ENCODE peak calls at places on chromosomes 6 and 20, in four cellular contexts. O, G, N and M are unnamed samples.

GRCh38 chr6:73299171-73300073 is 36.4 kb upstream of the KHDC1 start:
- DNase-seq in O (no peak), G (peak; percentile 52), N (no peak), M (no peak)

GRCh38 chr20:41011551-41012067 is 17.0 kb upstream of the TOP1 start:
- DNase-seq in O (no peak), G (no peak), N (no peak), M (no peak)

GRCh38 chr6:34273242-34273805 is 24.5 kb upstream of the SMIM29 start:
- DNase-seq in O (peak; percentile 55), G (peak; percentile 71), N (no peak), M (peak; percentile 4)

GRCh38 chr6:144150673-144151009 is 324 bp downstream of the STX11 start:
- DNase-seq in O (peak; percentile 58), G (no peak), N (no peak), M (peak; percentile 25)

GRCh38 chr6:53033764-53034163 is 31.4 kb upstream of the FBXO9 start:
- DNase-seq in O (no peak), G (no peak), N (no peak), M (peak; percentile 61)

GRCh38 chr6:3742426-3743344 is 8.8 kb downstream of the PXDC1 start:
- DNase-seq in O (peak; percentile 86), G (peak; percentile 89), N (peak; percentile 93), M (peak; percentile 52)

GRCh38 chr6:52724041-52724405 is 39.3 kb downstream of the GSTA2 start:
- DNase-seq in O (no peak), G (peak; percentile 52), N (no peak), M (peak; percentile 91)

GRCh38 chr6:34919651-34920050 is 30.6 kb downstream of the ANKS1A start:
- DNase-seq in O (no peak), G (no peak), N (no peak), M (peak; percentile 74)

GRCh38 chr20:8079976-8080375 is 52.1 kb upstream of the PLCB1 start:
- DNase-seq in O (no peak), G (no peak), N (no peak), M (no peak)

GRCh38 chr6:137699036-137699683 is 167.9 kb upstream of the TNFAIP3 start:
- DNase-seq in O (no peak), G (peak; percentile 69), N (no peak), M (peak; percentile 23)

GRCh38 chr20:2750343-2751251 is 49.8 kb downstream of the CPXM1 start:
- DNase-seq in O (no peak), G (peak; percentile 72), N (peak; percentile 53), M (no peak)

GRCh38 chr6:165096209-165096608 is 213.2 kb downstream of the C6orf118 start:
- DNase-seq in O (no peak), G (no peak), N (no peak), M (no peak)

GRCh38 chr6:140174509-140174908 is 800.1 kb upstream of the CITED2 start:
- DNase-seq in O (no peak), G (no peak), N (no peak), M (peak; percentile 40)

GRCh38 chr20:4691753-4692152 is 30.0 kb upstream of the PRND start:
- DNase-seq in O (no peak), G (no peak), N (no peak), M (no peak)

GRCh38 chr6:38713812-38714211 is 1.3 kb upstream of the DNAH8 start:
- DNase-seq in O (no peak), G (no peak), N (peak; percentile 24), M (peak; percentile 77)

GRCh38 chr20:6173481-6173880 is 50.7 kb upstream of the FERMT1 start:
- DNase-seq in O (no peak), G (no peak), N (no peak), M (no peak)

GRCh38 chr20:6164421-6165341 is 41.9 kb upstream of the FERMT1 start:
- DNase-seq in O (peak; percentile 50), G (no peak), N (no peak), M (no peak)

GRCh38 chr20:6169251-6169650 is 46.4 kb upstream of the FERMT1 start:
- DNase-seq in O (no peak), G (no peak), N (no peak), M (no peak)
- H3K27me3 ChIP-seq in O (no peaks in the 10 kb centered on the region), G (no peaks in the 10 kb centered on the region), N (no peaks in the 10 kb centered on the region), M (no peaks in the 10 kb centered on the region)

GRCh38 chr6:107496041-107496440 is 6.1 kb downstream of the SOBP start:
- DNase-seq in O (no peak), G (no peak), N (no peak), M (no peak)
- H3K27me3 ChIP-seq in O (no peaks in the 10 kb centered on the region), G (no peaks in the 10 kb centered on the region), N (peaks cover 12% of the 10 kb centered on the region), M (no peaks in the 10 kb centered on the region)

GRCh38 chr20:62733891-62734290 is 25.3 kb downstream of the NTSR1 start:
- DNase-seq in O (no peak), G (peak; percentile 29), N (no peak), M (no peak)

GRCh38 chr20:62732356-62732755 is 23.7 kb downstream of the NTSR1 start:
- DNase-seq in O (no peak), G (no peak), N (no peak), M (no peak)

GRCh38 chr20:62734336-62734735 is 25.7 kb downstream of the NTSR1 start:
- DNase-seq in O (no peak), G (no peak), N (no peak), M (no peak)

GRCh38 chr20:62732766-62733165 is 24.1 kb downstream of the NTSR1 start:
- DNase-seq in O (no peak), G (no peak), N (no peak), M (no peak)

DNA sequence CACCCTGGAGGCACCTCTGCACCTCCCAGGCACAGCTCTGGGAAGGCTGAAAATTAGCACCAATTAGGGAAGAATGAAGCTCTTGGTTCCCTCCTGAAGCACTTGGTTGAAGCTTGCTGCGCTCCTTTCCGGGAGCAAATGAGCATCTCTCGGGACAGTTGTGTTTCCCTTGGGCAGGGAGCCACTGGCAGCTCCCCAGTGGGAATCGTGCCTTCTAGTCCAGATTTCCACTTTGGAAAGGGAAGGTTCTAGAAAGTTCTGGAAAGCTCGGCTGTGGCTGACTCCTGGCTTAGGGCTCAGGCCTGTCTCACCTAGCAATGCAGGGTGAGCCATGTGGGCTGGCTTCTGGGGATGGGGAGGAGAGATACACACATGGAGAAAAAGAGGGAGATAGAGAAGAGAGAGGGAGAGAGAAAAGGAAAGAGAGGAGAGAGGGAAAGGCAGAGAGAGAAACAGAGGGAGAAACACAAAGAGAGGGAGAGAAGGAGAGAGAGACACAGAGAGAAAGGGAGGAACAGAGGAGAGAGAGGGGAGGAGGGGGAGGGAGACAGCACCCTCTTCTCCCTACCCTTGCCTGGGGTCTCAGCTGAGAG is 24.7 kb downstream of the NTSR1 start:
- DNase-seq in O (no peak), G (no peak), N (no peak), M (no peak)
- H3K27me3 ChIP-seq in O (no peaks in the 10 kb centered on the region), G (no peaks in the 10 kb centered on the region), N (no peaks in the 10 kb centered on the region), M (no peaks in the 10 kb centered on the region)

DNA sequence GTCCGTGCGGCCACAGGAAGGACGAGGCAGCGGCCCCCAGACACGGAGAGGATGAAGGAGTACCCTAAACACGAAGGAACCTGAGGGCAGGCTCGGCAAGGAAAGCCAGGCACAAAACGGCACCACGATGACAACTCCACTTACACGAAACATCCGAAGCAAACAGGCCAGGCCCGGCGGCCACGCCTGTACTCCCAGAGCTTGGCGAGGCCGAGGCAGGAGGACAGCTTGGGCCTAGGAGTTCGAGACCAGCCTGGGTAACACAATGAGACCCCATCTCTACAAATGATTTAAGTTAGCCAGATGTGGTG is 13.4 kb downstream of the KCNQ2 start:
- DNase-seq in O (no peak), G (no peak), N (no peak), M (no peak)
- H3K27me3 ChIP-seq in O (no peaks in the 10 kb centered on the region), G (no peaks in the 10 kb centered on the region), N (no peaks in the 10 kb centered on the region), M (peaks cover 37% of the 10 kb centered on the region)

GRCh38 chr6:90778419-90779203 is 191.7 kb upstream of the MAP3K7 start:
- DNase-seq in O (no peak), G (no peak), N (no peak), M (no peak)

GRCh38 chr6:90780778-90781177 is 193.9 kb upstream of the MAP3K7 start:
- DNase-seq in O (no peak), G (no peak), N (no peak), M (no peak)

DNA sequence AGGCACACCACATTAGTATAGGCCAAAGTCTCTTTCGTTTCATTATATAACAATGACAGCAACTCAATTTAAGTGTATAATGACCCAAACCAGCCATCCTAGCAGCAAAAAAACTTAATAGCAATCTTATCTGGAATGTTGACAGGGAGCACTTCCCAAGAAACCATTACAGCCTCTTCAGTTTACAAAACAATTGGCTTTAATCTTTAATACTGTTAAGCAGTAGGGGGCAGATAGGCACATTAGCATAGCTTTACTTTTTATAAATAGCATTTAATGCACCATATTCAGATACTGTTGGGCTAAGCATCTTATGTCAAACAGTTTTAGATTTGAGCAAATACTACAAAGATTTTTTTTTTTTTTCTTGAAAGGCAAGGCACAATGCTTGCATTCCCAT is 193.3 kb upstream of the MAP3K7 start:
- DNase-seq in O (no peak), G (no peak), N (no peak), M (no peak)
- H3K27me3 ChIP-seq in O (no peaks in the 10 kb centered on the region), G (no peaks in the 10 kb centered on the region), N (no peaks in the 10 kb centered on the region), M (no peaks in the 10 kb centered on the region)

DNA sequence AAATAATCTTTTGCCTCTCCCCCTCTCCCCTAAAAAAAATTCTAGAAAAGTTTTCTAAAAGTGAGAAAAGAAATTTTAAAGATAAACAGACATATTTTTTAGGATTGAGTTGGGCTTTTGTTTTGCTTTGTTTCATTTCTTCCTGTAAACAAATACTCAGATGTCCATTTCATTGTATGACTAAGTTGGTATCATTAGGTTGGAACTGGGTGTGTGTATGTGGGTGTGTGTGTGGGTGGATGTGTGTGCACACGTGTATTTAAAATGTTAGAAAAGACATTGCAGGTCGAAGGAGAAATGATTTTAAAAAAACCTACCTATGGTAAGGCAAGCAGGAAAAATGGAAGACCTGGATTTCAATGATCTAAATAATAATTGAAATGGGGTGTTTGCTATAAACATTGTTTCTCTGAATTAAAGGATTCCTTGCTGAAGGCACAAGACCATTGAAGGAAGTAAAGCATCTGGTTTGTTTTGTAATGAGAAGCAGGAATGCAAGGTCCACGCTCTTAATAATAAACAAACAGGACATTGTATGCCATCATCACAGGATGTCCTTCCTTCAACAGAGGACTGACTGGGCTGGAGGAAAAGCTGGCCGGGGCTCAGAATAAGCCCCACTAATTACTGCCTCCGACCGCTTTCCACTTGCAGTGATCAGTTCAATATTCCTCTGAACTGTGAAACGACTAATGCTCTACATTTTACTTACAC is 1.0 kb upstream of the PRDM1 start:
- DNase-seq in O (no peak), G (no peak), N (no peak), M (peak; percentile 26)
- H3K27me3 ChIP-seq in O (peaks cover 9% of the 10 kb centered on the region), G (no peaks in the 10 kb centered on the region), N (no peaks in the 10 kb centered on the region), M (no peaks in the 10 kb centered on the region)

DNA sequence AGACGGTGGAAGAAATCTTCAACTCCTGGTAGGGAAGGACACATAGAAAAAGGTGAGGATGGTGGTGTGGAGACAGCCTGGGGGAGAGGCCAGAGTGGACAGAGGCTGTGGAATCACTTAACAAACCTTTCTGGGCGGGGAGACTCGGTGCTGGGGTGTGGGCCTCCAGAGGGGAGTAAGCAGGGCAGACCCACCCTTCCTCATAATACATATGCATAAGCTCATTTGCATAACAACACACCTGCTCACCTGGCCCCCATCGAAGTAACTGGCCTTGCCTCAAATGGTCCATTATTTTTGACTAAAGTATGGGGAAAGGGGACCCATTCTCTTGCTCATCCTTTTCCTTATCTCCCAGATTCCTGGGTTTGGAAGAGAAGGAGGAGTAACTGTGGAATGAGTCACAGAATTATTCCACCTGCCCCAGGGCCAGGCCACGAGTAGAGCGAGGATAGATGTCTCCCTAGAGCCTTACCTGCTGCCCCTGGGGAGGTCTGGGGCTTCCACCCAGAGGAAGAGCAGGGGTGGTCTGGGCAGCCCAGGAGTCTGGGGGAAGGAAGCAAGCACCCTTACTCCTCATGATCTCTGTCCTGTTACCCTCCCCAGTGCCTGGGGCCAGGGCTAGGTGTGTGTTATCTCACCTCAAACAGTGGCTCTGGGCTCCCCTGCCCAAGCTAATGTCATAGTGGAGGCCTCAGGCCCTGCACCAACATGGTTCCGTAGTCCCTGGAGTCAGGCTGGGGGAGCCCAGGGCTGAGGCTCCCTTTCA is 10.7 kb upstream of the VEGFA start:
- DNase-seq in O (no peak), G (no peak), N (no peak), M (no peak)
- H3K27me3 ChIP-seq in O (no peaks in the 10 kb centered on the region), G (no peaks in the 10 kb centered on the region), N (no peaks in the 10 kb centered on the region), M (no peaks in the 10 kb centered on the region)

GRCh38 chr6:160462116-160462515 is 113.9 kb downstream of the SLC22A3 start:
- DNase-seq in O (no peak), G (no peak), N (no peak), M (no peak)
- H3K27me3 ChIP-seq in O (no peaks in the 10 kb centered on the region), G (no peaks in the 10 kb centered on the region), N (no peaks in the 10 kb centered on the region), M (no peaks in the 10 kb centered on the region)